ENCODE peak calls at places on chromosome X, in seven cellular contexts. B is B cell; X is fibroblast of lung; K is naive thymus-derived CD4-positive, alpha-beta T cell; Q is uterus; E is activated naive CD8-positive, alpha-beta T cell treated with anti-CD3 and anti-CD28 coated beads, Interleukin-2, amount 50 U/mL, for 24 hours; R is OCI-LY7. F is an unnamed sample.

GRCh38 chrX:22959204-22959920 is 40.4 kb upstream of the DDX53 start:
- DNase-seq in X (no peak), B (no peak), Q (no peak), E (no peak), K (no peak), R (no peak), F (no peak)

GRCh38 chrX:56726609-56727008 is 2.4 kb upstream of the NBDY start:
- DNase-seq in Q (no peak), E (no peak), X (peak; percentile 51), K (peak; percentile 52), B (peak; percentile 53), R (peak; percentile 62), F (no peak)

GRCh38 chrX:103063191-103063845 is 653 bp downstream of the BEX1 start:
- DNase-seq in R (no peak), X (peak; percentile 26), Q (no peak), E (peak; percentile 3), B (no peak), K (no peak), F (no peak)

GRCh38 chrX:153063315-153063714 is 7.0 kb downstream of the PNMA3 start:
- DNase-seq in K (no peak), E (no peak), R (no peak), Q (no peak), X (peak; percentile 41), B (no peak), F (no peak)

GRCh38 chrX:95076449-95076848 is 1402.4 kb downstream of the FAM133A start:
- DNase-seq in E (no peak), Q (no peak), R (peak; percentile 7), B (no peak), X (peak; percentile 37), K (no peak), F (no peak)

GRCh38 chrX:20418379-20418778 is 151.7 kb upstream of the RPS6KA3 start:
- DNase-seq in R (no peak), Q (no peak), B (peak; percentile 39), X (no peak), E (peak; percentile 30), K (no peak), F (no peak)

GRCh38 chrX:154526901-154527675 is 11.1 kb upstream of the FAM3A start:
- DNase-seq in E (peak; percentile 63), R (peak; percentile 80), X (peak; percentile 73), K (peak; percentile 43), B (peak; percentile 67), Q (peak; percentile 82), F (peak; percentile 57)

GRCh38 chrX:46279925-46280313 is 265.3 kb downstream of the ZNF674 start:
- DNase-seq in E (no peak), Q (no peak), R (no peak), K (no peak), B (no peak), X (peak; percentile 63), F (peak; percentile 15)

GRCh38 chrX:112644713-112645112 is 35.0 kb downstream of the LHFPL1 start:
- DNase-seq in E (no peak), K (no peak), R (no peak), Q (no peak), B (no peak), X (no peak), F (no peak)

GRCh38 chrX:19334945-19335626 is 8.6 kb upstream of the PDHA1 start:
- DNase-seq in E (no peak), R (peak; percentile 79), K (no peak), B (no peak), Q (no peak), X (no peak), F (no peak)

GRCh38 chrX:16882702-16883486 is 12.7 kb upstream of the RBBP7 start:
- DNase-seq in X (peak; percentile 52), E (peak; percentile 71), Q (peak; percentile 69), K (peak; percentile 54), B (peak; percentile 73), R (peak; percentile 80), F (peak; percentile 9)

GRCh38 chrX:46165411-46165810 is 379.8 kb downstream of the ZNF674 start:
- DNase-seq in Q (no peak), E (no peak), X (peak; percentile 90), R (no peak), K (no peak), B (no peak), F (peak; percentile 63)

GRCh38 chrX:68433981-68434299 is 645 bp upstream of the OPHN1 start:
- DNase-seq in E (no peak), K (no peak), Q (no peak), R (no peak), X (no peak), B (no peak), F (no peak)

GRCh38 chrX:86910602-86911311 is 606.8 kb upstream of the KLHL4 start:
- DNase-seq in R (no peak), E (no peak), Q (no peak), K (no peak), B (no peak), X (no peak), F (no peak)

GRCh38 chrX:20454117-20454516 is 187.4 kb upstream of the RPS6KA3 start:
- DNase-seq in K (no peak), X (peak; percentile 54), R (no peak), E (no peak), Q (no peak), B (no peak), F (no peak)

GRCh38 chrX:43655151-43655676 is 885 bp upstream of the MAOA start:
- DNase-seq in X (peak; percentile 41), E (peak; percentile 15), B (no peak), R (no peak), K (peak; percentile 14), Q (peak; percentile 43), F (no peak)

GRCh38 chrX:140040397-140040796 is 75.1 kb upstream of the CXorf66 start:
- DNase-seq in E (no peak), X (peak; percentile 64), B (no peak), R (no peak), K (no peak), Q (no peak), F (peak; percentile 11)

GRCh38 chrX:74890676-74891430 is 34.4 kb downstream of the NEXMIF start:
- DNase-seq in E (no peak), X (no peak), Q (no peak), R (no peak), B (no peak), K (no peak), F (no peak)

GRCh38 chrX:54166915-54167314 is 16.1 kb downstream of the FAM120C start:
- DNase-seq in R (no peak), X (no peak), Q (no peak), B (no peak), E (no peak), K (no peak), F (no peak)

GRCh38 chrX:67787196-67787595 is 243.4 kb downstream of the AR start:
- DNase-seq in R (no peak), B (no peak), Q (no peak), E (no peak), K (no peak), X (no peak), F (no peak)

GRCh38 chrX:65999029-65999562 is 40.8 kb downstream of the VSIG4 start:
- DNase-seq in B (no peak), Q (no peak), E (no peak), X (no peak), R (no peak), K (no peak), F (no peak)

GRCh38 chrX:69109706-69110635 is 55.3 kb downstream of the PJA1 start:
- DNase-seq in E (no peak), Q (peak; percentile 26), B (no peak), X (peak; percentile 59), R (no peak), K (no peak), F (peak; percentile 68)

GRCh38 chrX:38859602-38860001 is 58.3 kb downstream of the MID1IP1 start:
- DNase-seq in E (no peak), Q (no peak), K (no peak), B (no peak), R (no peak), X (peak; percentile 18), F (no peak)

GRCh38 chrX:154411322-154411980 is at the start of gene TAFAZZIN:
- DNase-seq in Q (peak; percentile 73), E (peak; percentile 76), X (peak; percentile 56), B (peak; percentile 63), K (peak; percentile 75), R (peak; percentile 80), F (peak; percentile 40)

GRCh38 chrX:14717949-14718348 is 154.9 kb downstream of the FANCB start:
- DNase-seq in X (no peak), E (no peak), B (no peak), Q (no peak), R (no peak), K (no peak), F (no peak)

GRCh38 chrX:129721870-129722269 is 16.9 kb upstream of the XPNPEP2 start:
- DNase-seq in K (no peak), Q (no peak), E (no peak), B (no peak), X (no peak), R (no peak), F (no peak)

GRCh38 chrX:143994206-143994605 is 110.3 kb downstream of the UBE2NL start:
- DNase-seq in E (no peak), X (peak; percentile 1), R (no peak), Q (no peak), K (no peak), B (no peak), F (no peak)

GRCh38 chrX:84187501-84188319 is at the start of gene RPS6KA6:
- DNase-seq in Q (peak; percentile 33), K (no peak), B (no peak), X (peak; percentile 30), E (peak; percentile 2), R (no peak), F (peak; percentile 3)

GRCh38 chrX:19888419-19888879 is 1.0 kb upstream of the SH3KBP1 start:
- DNase-seq in Q (peak; percentile 39), X (peak; percentile 67), R (peak; percentile 73), E (no peak), B (no peak), K (peak; percentile 58), F (peak; percentile 58)

GRCh38 chrX:136386173-136386572 is 85.4 kb downstream of the ADGRG4 start:
- DNase-seq in R (no peak), B (no peak), K (no peak), X (no peak), Q (no peak), E (no peak), F (no peak)

GRCh38 chrX:52425710-52426245 is 57.0 kb downstream of the XAGE2 start:
- DNase-seq in Q (no peak), R (no peak), K (no peak), B (no peak), E (no peak), X (peak; percentile 51), F (no peak)

GRCh38 chrX:136767104-136767941 is 13.4 kb downstream of the ARHGEF6 start:
- DNase-seq in B (peak; percentile 59), E (peak; percentile 47), X (peak; percentile 63), K (peak; percentile 32), R (peak; percentile 73), Q (peak; percentile 54), F (no peak)

GRCh38 chrX:74061879-74062278 is 242.1 kb upstream of the ZCCHC13 start:
- DNase-seq in K (no peak), X (no peak), E (no peak), B (no peak), R (no peak), Q (no peak), F (no peak)

GRCh38 chrX:20011608-20012007 is 20.7 kb upstream of the BCLAF3 start:
- DNase-seq in E (no peak), R (no peak), B (no peak), Q (no peak), X (no peak), K (no peak), F (no peak)